ENCODE peak calls at places on chromosomes 5 and 9, in seven cellular contexts. L is GM19239; G is left ventricle myocardium inferior; C is HCT116; Z is glutamatergic neuron; T is stimulated activated naive B cell treated with anti-CD40 and anti-IgM and Interleukin-4, amounts not matched to agents 10 μg/mL and 1 μg/mL and 100 μg/mL, for 72 hours; P is dermis microvascular lymphatic vessel endothelial cell. X is an unnamed sample.

GRCh38 chr9:101791938-101792337 is 53.5 kb upstream of the GRIN3A start:
- DNase-seq in C (peak), Z (peak), G (no peak), T (no peak), L (no peak), P (no peak), X (peak)

GRCh38 chr5:67063791-67064190 is 132.8 kb downstream of the CD180 start:
- DNase-seq in T (no peak), G (no peak), L (no peak), C (no peak), Z (no peak), P (peak), X (no peak)

GRCh38 chr5:31733365-31733764 is 94.4 kb downstream of the PDZD2 start:
- DNase-seq in L (no peak), C (no peak), P (no peak), T (no peak), Z (no peak), G (no peak), X (no peak)

GRCh38 chr9:121294181-121294743 is 26.3 kb downstream of the GSN start:
- DNase-seq in Z (no peak), T (no peak), P (no peak), L (no peak), C (no peak), G (peak), X (no peak)

GRCh38 chr9:133489253-133490190 is 10.6 kb upstream of the SLC2A6 start:
- DNase-seq in L (no peak), G (no peak), T (no peak), C (no peak), Z (no peak), P (no peak), X (no peak)

GRCh38 chr5:165055476-165055875 is 1550.1 kb downstream of the MAT2B start:
- DNase-seq in Z (no peak), P (no peak), L (no peak), G (no peak), T (no peak), C (no peak), X (no peak)

GRCh38 chr9:29233193-29233592 is 1659.9 kb upstream of the C9orf72 start:
- DNase-seq in Z (no peak), T (no peak), G (no peak), P (no peak), L (no peak), C (no peak), X (no peak)

GRCh38 chr5:10420926-10421325 is 20.8 kb upstream of the ROPN1L start:
- DNase-seq in C (no peak), L (no peak), T (no peak), Z (no peak), G (no peak), P (no peak), X (no peak)

GRCh38 chr5:174281855-174282254 is 236.3 kb downstream of the NSG2 start:
- DNase-seq in G (no peak), P (no peak), L (no peak), C (no peak), Z (no peak), T (no peak), X (no peak)

GRCh38 chr5:61055434-61056006 is 106.7 kb downstream of the SMIM15 start:
- DNase-seq in T (no peak), C (no peak), Z (no peak), L (no peak), G (no peak), P (peak), X (peak)

X was measured in A549.